ENCODE peak calls at places on chromosomes 1 and 21, in five cellular contexts. U is fibroblast of lung, Q is body of pancreas, F is AG04450, J is cardiac muscle cell. K is an unnamed sample.

GRCh38 chr1:7645751-7646048 is 125.4 kb upstream of the VAMP3 start:
- DNase-seq in J (no peak), Q (no peak), U (no peak), F (no peak), K (no peak)

GRCh38 chr21:44057960-44058651 is 46.0 kb downstream of the TRAPPC10 start:
- DNase-seq in Q (no peak), J (no peak), F (no peak), U (no peak), K (no peak)

GRCh38 chr1:72064301-72064700 is 218.0 kb downstream of the NEGR1 start:
- DNase-seq in U (no peak), Q (no peak), F (no peak), J (no peak), K (no peak)

GRCh38 chr1:53069663-53070327 is 7.8 kb downstream of the PODN start:
- DNase-seq in F (no peak), U (no peak), Q (peak; percentile 1), J (no peak), K (no peak)

GRCh38 chr1:207289756-207290155 is 31.7 kb upstream of the CD55 start:
- DNase-seq in U (no peak), Q (no peak), F (no peak), J (no peak), K (no peak)

GRCh38 chr1:1080122-1080753 is 6.1 kb upstream of the RNF223 start:
- DNase-seq in Q (peak; percentile 66), F (no peak), J (peak; percentile 55), U (peak; percentile 21), K (no peak)

GRCh38 chr1:56578963-56579875 is at the start of gene PLPP3:
- DNase-seq in J (peak; percentile 94), U (peak; percentile 98), Q (peak; percentile 90), F (peak; percentile 91), K (peak; percentile 71)

GRCh38 chr1:38451541-38451993 is 405.0 kb upstream of the POU3F1 start:
- DNase-seq in F (no peak), U (no peak), J (peak; percentile 37), Q (no peak), K (peak; percentile 2)

GRCh38 chr1:3924186-3924815 is 24.2 kb upstream of the C1orf174 start:
- DNase-seq in J (no peak), Q (no peak), U (no peak), F (no peak), K (no peak)

GRCh38 chr1:11795238-11795890 is 10.4 kb downstream of the MTHFR start:
- DNase-seq in F (no peak), J (no peak), Q (no peak), U (no peak), K (no peak)

GRCh38 chr1:78410643-78411042 is 80.1 kb upstream of the PTGFR start:
- DNase-seq in F (no peak), U (peak; percentile 23), Q (no peak), J (no peak), K (no peak)

GRCh38 chr1:115283681-115284146 is 54.3 kb downstream of the NGF start:
- DNase-seq in Q (no peak), U (no peak), F (no peak), J (no peak), K (no peak)

GRCh38 chr1:110292327-110292741 is 46.8 kb upstream of the RBM15 start:
- DNase-seq in J (no peak), F (no peak), U (peak; percentile 15), Q (no peak), K (no peak)

GRCh38 chr21:34351786-34352241 is 12.0 kb upstream of the KCNE2 start:
- DNase-seq in Q (peak; percentile 68), J (peak; percentile 40), U (peak; percentile 41), F (no peak), K (no peak)

GRCh38 chr1:175818929-175819328 is 75.5 kb upstream of the TNR start:
- DNase-seq in Q (no peak), F (no peak), U (no peak), J (no peak), K (no peak)

GRCh38 chr1:108033486-108034081 is 68.6 kb upstream of the VAV3 start:
- DNase-seq in J (no peak), F (no peak), U (peak; percentile 21), Q (no peak), K (no peak)

GRCh38 chr1:31227891-31228290 is 11.8 kb downstream of the NKAIN1 start:
- DNase-seq in F (no peak), J (no peak), U (no peak), Q (no peak), K (no peak)

GRCh38 chr1:192521734-192522133 is 53.8 kb upstream of the RGS1 start:
- DNase-seq in J (no peak), F (no peak), U (no peak), Q (no peak), K (no peak)

GRCh38 chr1:233707153-233707905 is 93.4 kb downstream of the KCNK1 start:
- DNase-seq in J (peak; percentile 8), F (no peak), U (peak; percentile 19), Q (peak; percentile 50), K (no peak)

GRCh38 chr1:67717876-67718275 is 32.9 kb downstream of the GADD45A start:
- DNase-seq in J (no peak), Q (no peak), U (peak; percentile 67), F (no peak), K (no peak)

GRCh38 chr1:227952374-227953021 is 4.8 kb upstream of the WNT9A start:
- DNase-seq in U (no peak), F (no peak), J (no peak), Q (no peak), K (no peak)

GRCh38 chr1:226634611-226635246 is 86.2 kb downstream of the STUM start:
- DNase-seq in Q (no peak), J (no peak), U (no peak), F (no peak), K (no peak)

GRCh38 chr1:199310701-199311100 is 671.9 kb downstream of the PTPRC start:
- DNase-seq in F (no peak), U (no peak), J (no peak), Q (no peak), K (no peak)

GRCh38 chr1:87795615-87796337 is 467.1 kb downstream of the LMO4 start:
- DNase-seq in U (no peak), J (no peak), Q (peak; percentile 52), F (no peak), K (no peak)

GRCh38 chr1:15803380-15803779 is 4.1 kb downstream of the UQCRHL start:
- DNase-seq in Q (peak; percentile 39), F (no peak), U (peak; percentile 53), J (peak; percentile 41), K (no peak)

GRCh38 chr1:117581391-117581943 is 24.4 kb upstream of the TENT5C start:
- DNase-seq in F (no peak), Q (no peak), U (no peak), J (no peak), K (no peak)

GRCh38 chr1:97331165-97331564 is 589.7 kb downstream of the DPYD start:
- DNase-seq in F (no peak), Q (no peak), J (no peak), U (no peak), K (no peak)

GRCh38 chr21:44350773-44351481 is 2.5 kb upstream of the TRPM2 start:
- DNase-seq in F (no peak), Q (no peak), J (no peak), U (no peak), K (no peak)

GRCh38 chr1:232443372-232443771 is 186.6 kb downstream of the SIPA1L2 start:
- DNase-seq in J (no peak), F (no peak), Q (no peak), U (no peak), K (no peak)

GRCh38 chr1:18630511-18631495 is at the start of gene PAX7:
- DNase-seq in Q (no peak), J (no peak), U (no peak), F (no peak), K (no peak)

GRCh38 chr1:162213281-162213909 is 143.9 kb downstream of the NOS1AP start:
- DNase-seq in J (peak; percentile 88), U (peak; percentile 56), F (no peak), Q (peak; percentile 87), K (no peak)

GRCh38 chr1:8671313-8671917 is 146.0 kb downstream of the RERE start:
- DNase-seq in Q (peak; percentile 64), U (peak; percentile 88), J (peak; percentile 91), F (peak; percentile 56), K (no peak)

GRCh38 chr1:58057820-58058219 is 488.7 kb downstream of the OMA1 start:
- DNase-seq in U (no peak), J (no peak), Q (no peak), F (no peak), K (no peak)

GRCh38 chr1:87899746-87900145 is 571.1 kb downstream of the LMO4 start:
- DNase-seq in Q (no peak), J (no peak), U (no peak), F (no peak), K (no peak)

GRCh38 chr1:210234254-210234747 is 1.7 kb downstream of the SERTAD4 start:
- DNase-seq in J (no peak), F (no peak), Q (no peak), U (no peak), K (no peak)

GRCh38 chr1:17338706-17339493 is 30.9 kb downstream of the PADI4 start:
- DNase-seq in J (no peak), F (no peak), U (no peak), Q (no peak), K (no peak)
- TF ChIP-seq CTCF in J (peak; percentile 10), F (no peak), U (no peak), Q (no peak), K (no peak)

DNA sequence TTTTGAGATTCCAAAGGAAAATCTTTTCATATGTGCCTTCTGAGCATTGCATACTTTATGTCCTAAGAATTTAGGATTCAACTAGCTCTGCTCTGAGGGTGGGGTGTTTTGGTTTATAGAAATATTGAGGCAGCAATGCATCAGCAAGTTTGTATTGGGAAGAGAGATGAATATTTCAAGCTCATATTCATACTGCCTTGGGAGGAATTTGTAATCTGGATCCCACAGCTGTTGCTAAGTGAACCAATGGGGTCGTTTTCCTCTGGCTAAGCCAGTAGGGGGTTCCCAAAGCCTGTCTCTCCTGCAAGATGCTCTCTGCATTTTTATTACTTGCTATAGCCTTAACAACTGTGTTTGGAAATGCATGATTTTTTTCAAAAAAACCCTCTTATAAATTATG is 130.6 kb downstream of the SNX7 start:
- DNase-seq in J (peak; percentile 2), F (no peak), U (peak; percentile 19), Q (no peak), K (peak; percentile 34)
- TF ChIP-seq CTCF in J (no peak), F (peak; percentile 15), U (no peak), Q (no peak), K (no peak)

GRCh38 chr21:31780944-31781343 is 49.0 kb upstream of the SCAF4 start:
- DNase-seq in U (no peak), Q (no peak), F (no peak), J (no peak), K (no peak)
- TF ChIP-seq CTCF in U (no peak), Q (peak; percentile 23), F (no peak), J (no peak), K (no peak)

GRCh38 chr1:160163612-160164011 is 12.2 kb downstream of the ATP1A4 start:
- DNase-seq in J (no peak), Q (no peak), F (no peak), U (no peak), K (no peak)
- TF ChIP-seq CTCF in J (no peak), Q (no peak), F (peak; percentile 3), U (no peak), K (no peak)